ENCODE peak calls at places on chromosome 18, in seven cellular contexts. B, P, A, V, R, T and G are unnamed samples. For H3K4me1 and H3K9me3, the result is how much of the 10 kb centered on the place peaks cover.

GRCh38 chr18:13465476-13465875 is 246.9 kb downstream of the LDLRAD4 start:
- DNase-seq in P (no peak), R (peak), T (no peak), B (no peak), V (no peak), A (no peak), G (no peak)

GRCh38 chr18:50836521-50836957 is 16.7 kb upstream of the MRO start:
- DNase-seq in V (peak), T (peak), P (no peak), B (peak), R (peak), A (no peak), G (no peak)

GRCh38 chr18:36493349-36494281 is 196.1 kb downstream of the FHOD3 start:
- DNase-seq in T (peak), R (no peak), P (peak), V (peak), A (no peak), B (no peak), G (no peak)

GRCh38 chr18:23501626-23502025 is 1.7 kb upstream of the RMC1 start:
- DNase-seq in R (no peak), T (no peak), A (no peak), V (no peak), P (no peak), B (no peak), G (no peak)

GRCh38 chr18:55577812-55578539 is 10.0 kb downstream of the TCF4 start:
- DNase-seq in P (no peak), B (no peak), T (no peak), V (no peak), R (no peak), A (no peak), G (no peak)

GRCh38 chr18:76927216-76927725 is 104.9 kb downstream of the ZNF236 start:
- DNase-seq in P (no peak), B (no peak), T (no peak), V (no peak), R (no peak), A (no peak), G (no peak)

GRCh38 chr18:74378179-74378682 is 62.6 kb downstream of the C18orf63 start:
- DNase-seq in A (no peak), V (peak), R (no peak), T (no peak), P (no peak), B (no peak), G (no peak)

GRCh38 chr18:74290831-74291770 is 662 bp downstream of the CYB5A start:
- DNase-seq in P (peak), V (no peak), R (no peak), T (peak), B (peak), A (no peak), G (no peak)

GRCh38 chr18:72161686-72162085 is 382.5 kb downstream of the CBLN2 start:
- DNase-seq in T (no peak), B (no peak), P (no peak), R (no peak), V (no peak), A (no peak), G (peak)

GRCh38 chr18:111292-112014 is 46.9 kb upstream of the USP14 start:
- DNase-seq in T (peak), R (peak), P (peak), B (peak), A (peak), V (peak), G (peak)

GRCh38 chr18:55301836-55302235 is 286.2 kb downstream of the TCF4 start:
- DNase-seq in V (no peak), P (no peak), B (no peak), T (no peak), R (no peak), A (no peak), G (no peak)

GRCh38 chr18:62590799-62591640 is 68.2 kb downstream of the ZCCHC2 start:
- DNase-seq in P (no peak), T (no peak), V (no peak), B (peak), R (no peak), A (no peak), G (no peak)

GRCh38 chr18:31230495-31230894 is 67.8 kb upstream of the DSC1 start:
- DNase-seq in A (no peak), B (peak), T (no peak), R (no peak), V (no peak), P (no peak), G (no peak)

GRCh38 chr18:72820571-72820970 is 47.2 kb downstream of the NETO1 start:
- DNase-seq in P (no peak), A (no peak), T (no peak), R (no peak), V (no peak), B (no peak), G (no peak)

GRCh38 chr18:55477537-55478300 is 110.3 kb downstream of the TCF4 start:
- DNase-seq in B (no peak), T (peak), V (peak), R (peak), A (peak), P (no peak), G (no peak)

GRCh38 chr18:24195296-24196053 is 56.6 kb downstream of the CABYR start:
- DNase-seq in V (no peak), A (no peak), B (no peak), R (no peak), T (no peak), P (no peak), G (no peak)

GRCh38 chr18:43159091-43159490 is 43.6 kb upstream of the RIT2 start:
- DNase-seq in P (no peak), B (no peak), T (no peak), V (peak), A (no peak), R (no peak), G (peak)

GRCh38 chr18:53426656-53427055 is 797.8 kb downstream of the MBD2 start:
- DNase-seq in B (no peak), R (no peak), V (no peak), A (no peak), P (peak), T (no peak), G (no peak)

GRCh38 chr18:47399475-47399874 is 148.0 kb upstream of the SKOR2 start:
- DNase-seq in A (no peak), R (no peak), V (no peak), T (no peak), B (no peak), P (no peak), G (no peak)

GRCh38 chr18:13418013-13418710 is 199.6 kb downstream of the LDLRAD4 start:
- DNase-seq in V (no peak), P (no peak), B (no peak), A (no peak), T (no peak), R (no peak), G (no peak)

GRCh38 chr18:48723016-48723415 is 184.2 kb downstream of the CTIF start:
- DNase-seq in A (no peak), P (no peak), T (no peak), B (no peak), R (no peak), V (no peak), G (no peak)
- H3K4me3 ChIP-seq in A (no peak), P (no peak), T (no peak), B (no peak), R (no peak), V (no peak), G (no peak)

GRCh38 chr18:2431836-2432235 is 139.5 kb downstream of the METTL4 start:
- DNase-seq in A (no peak), V (no peak), T (no peak), P (no peak), R (no peak), B (no peak), G (no peak)

GRCh38 chr18:2430191-2430590 is 141.1 kb downstream of the METTL4 start:
- DNase-seq in B (no peak), T (no peak), P (no peak), V (no peak), A (no peak), R (no peak), G (no peak)

GRCh38 chr18:2433366-2433765 is 137.9 kb downstream of the METTL4 start:
- DNase-seq in B (no peak), R (no peak), P (no peak), A (no peak), V (no peak), T (no peak), G (no peak)
- H3K4me1 ChIP-seq in B (under half), R (under half), P (under half), A (under half), V (under half), T (under half), G (under half)

GRCh38 chr18:78699516-78699915 is 280.1 kb upstream of the SALL3 start:
- DNase-seq in T (peak), R (no peak), V (no peak), A (no peak), B (no peak), P (no peak), G (no peak)
- H3K9me3 ChIP-seq in T (under half), R (under half), V (under half), A (under half), B (under half), P (under half), G (under half)

GRCh38 chr18:9136315-9137141 is at the start of gene ANKRD12:
- DNase-seq in V (peak), B (peak), R (peak), T (peak), A (peak), P (peak), G (peak)

GRCh38 chr18:9137168-9138066 is 836 bp downstream of the ANKRD12 start:
- DNase-seq in V (peak), A (peak), P (peak), B (peak), T (peak), R (peak), G (peak)

GRCh38 chr18:9139400-9140039 is 2.9 kb downstream of the ANKRD12 start:
- DNase-seq in V (peak), A (no peak), P (no peak), T (no peak), R (peak), B (no peak), G (no peak)

GRCh38 chr18:9140984-9141383 is 4.4 kb downstream of the ANKRD12 start:
- DNase-seq in V (no peak), P (no peak), R (no peak), B (no peak), A (no peak), T (no peak), G (no peak)

DNA sequence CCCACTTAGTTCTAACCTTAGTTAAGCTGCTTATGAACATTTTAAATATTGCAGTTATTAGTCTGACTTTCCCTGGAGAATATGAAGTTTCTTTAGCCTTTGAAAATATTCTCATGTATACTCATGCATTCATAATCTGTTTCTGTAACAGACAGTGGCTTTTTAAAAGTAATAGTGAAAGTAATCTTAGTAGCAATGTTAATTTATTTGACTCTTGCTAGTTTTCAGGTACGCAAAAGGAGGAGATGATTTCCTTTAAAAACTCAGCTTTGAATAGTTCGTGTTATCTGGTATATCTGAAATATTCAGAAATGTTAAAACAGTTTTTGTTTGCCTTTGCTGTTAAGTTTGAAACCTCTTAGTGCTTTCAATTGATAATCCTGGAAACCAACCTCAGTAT is 3.8 kb downstream of the ANKRD12 start:
- DNase-seq in B (no peak), R (no peak), T (no peak), P (no peak), V (peak), A (no peak), G (no peak)
- H3K4me3 ChIP-seq in B (no peak), R (no peak), T (no peak), P (no peak), V (peak), A (no peak), G (peak)

GRCh38 chr18:2964349-2965010 is 48.5 kb downstream of the LPIN2 start:
- DNase-seq in V (no peak), B (no peak), A (no peak), T (no peak), R (no peak), P (no peak), G (no peak)

GRCh38 chr18:2965797-2966196 is 47.1 kb downstream of the LPIN2 start:
- DNase-seq in A (no peak), R (no peak), B (no peak), T (no peak), P (no peak), V (no peak), G (no peak)

GRCh38 chr18:2961828-2962227 is 51.1 kb downstream of the LPIN2 start:
- DNase-seq in B (no peak), T (no peak), P (no peak), R (no peak), V (peak), A (peak), G (peak)

GRCh38 chr18:2960983-2961696 is 51.8 kb downstream of the LPIN2 start:
- DNase-seq in A (no peak), V (peak), P (no peak), B (no peak), R (no peak), T (no peak), G (no peak)

GRCh38 chr18:2963048-2963447 is 49.9 kb downstream of the LPIN2 start:
- DNase-seq in R (no peak), P (no peak), B (no peak), V (no peak), T (no peak), A (no peak), G (no peak)
- H3K4me1 ChIP-seq in R (under half), P (under half), B (under half), V (under half), T (under half), A (half or more), G (under half)

DNA sequence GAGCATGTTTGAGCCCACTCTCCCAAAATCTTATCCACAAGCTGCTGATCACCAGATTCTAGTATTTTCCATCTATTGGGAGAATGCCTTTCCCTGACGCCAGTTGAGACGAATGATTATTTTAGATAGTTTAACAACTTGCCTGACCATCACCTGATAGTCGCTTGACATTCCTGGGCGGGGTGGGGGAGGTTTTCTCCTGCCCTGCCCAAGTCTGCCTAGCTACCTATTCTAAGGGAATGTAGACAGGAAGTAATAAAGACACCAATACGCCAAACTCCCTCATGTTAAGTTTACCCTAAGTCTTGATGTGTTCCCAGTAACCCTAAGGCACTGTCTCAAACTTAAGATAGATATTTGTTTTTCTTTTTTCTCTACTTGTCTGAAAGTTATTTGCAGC is 4.6 kb upstream of the ACAA2 start:
- DNase-seq in B (no peak), R (no peak), A (no peak), V (no peak), P (no peak), T (no peak), G (no peak)
- H3K9me3 ChIP-seq in B (under half), R (under half), A (under half), V (under half), P (under half), T (under half), G (under half)

DNA sequence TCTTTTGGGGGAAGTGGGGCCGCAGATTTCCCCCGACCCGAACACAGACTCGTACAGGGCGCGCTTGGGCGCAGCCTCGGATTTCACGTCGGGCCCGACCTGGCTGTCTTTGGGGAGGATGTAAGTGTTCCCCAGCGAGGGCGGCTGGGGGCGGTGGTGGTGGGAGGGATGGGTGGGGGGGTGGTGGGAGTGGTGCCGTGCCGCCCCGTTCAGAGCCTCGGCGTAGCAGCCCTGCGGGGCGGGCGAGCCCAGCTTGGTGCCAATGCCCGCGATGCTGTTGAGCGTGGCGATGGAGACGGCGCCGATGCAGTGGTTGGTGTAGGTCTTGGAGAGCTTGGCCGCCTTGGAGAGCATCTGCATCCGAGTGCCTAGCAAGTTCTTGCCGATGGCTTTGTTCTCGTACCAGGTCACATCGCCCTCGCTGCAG is 1.5 kb downstream of the KCTD1 start:
- DNase-seq in B (no peak), T (no peak), R (no peak), A (no peak), V (no peak), P (peak), G (no peak)
- H3K4me3 ChIP-seq in B (peak), T (no peak), R (no peak), A (peak), V (no peak), P (peak), G (peak)

GRCh38 chr18:28176933-28177827 is at the start of gene CDH2:
- DNase-seq in V (peak), R (peak), P (peak), A (peak), B (no peak), T (peak), G (peak)
- H3K4me1 ChIP-seq in V (under half), R (under half), P (under half), A (under half), B (under half), T (under half), G (under half)

GRCh38 chr18:44409524-44409923 is 271.2 kb upstream of the SETBP1 start:
- DNase-seq in A (no peak), V (no peak), B (no peak), R (no peak), T (no peak), P (no peak), G (no peak)

GRCh38 chr18:44411971-44412370 is 268.7 kb upstream of the SETBP1 start:
- DNase-seq in B (no peak), R (no peak), T (no peak), V (peak), A (no peak), P (no peak), G (peak)

GRCh38 chr18:44409071-44409470 is 271.6 kb upstream of the SETBP1 start:
- DNase-seq in R (no peak), T (no peak), B (no peak), P (no peak), A (no peak), V (no peak), G (no peak)

GRCh38 chr18:44411277-44411900 is 269.3 kb upstream of the SETBP1 start:
- DNase-seq in V (peak), T (no peak), A (no peak), P (no peak), B (no peak), R (no peak), G (peak)

DNA sequence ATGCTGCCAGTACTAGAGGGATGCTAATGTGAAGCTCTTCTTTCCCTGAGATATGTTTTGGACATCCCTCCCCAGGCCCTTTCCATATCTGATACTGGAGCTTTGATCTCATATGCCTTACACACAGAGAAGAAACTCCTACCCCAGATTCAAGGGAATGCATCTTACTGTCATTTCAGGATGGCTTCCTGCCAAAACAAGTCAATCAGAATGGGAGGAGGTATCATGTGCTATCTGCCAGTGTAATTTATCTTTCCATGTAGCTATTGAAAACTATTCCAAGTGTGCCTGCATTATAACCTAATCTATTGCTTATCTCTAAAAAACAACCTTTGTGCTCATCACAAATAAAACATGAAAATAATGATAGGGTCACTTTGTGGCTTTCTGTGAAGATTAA is 269.9 kb upstream of the SETBP1 start:
- DNase-seq in R (no peak), B (no peak), P (no peak), T (no peak), A (no peak), V (no peak), G (no peak)
- H3K9me3 ChIP-seq in R (under half), B (under half), P (under half), T (under half), A (under half), V (under half), G (under half)